ENCODE peak calls at places on chromosomes 2 and 18, in six cellular contexts. T, H, J, S, O and Z are unnamed samples.
A peak's percentile ranks its signal among the peaks of the same experiment; 100 is the strongest.

GRCh38 chr2:232884549-232885263 is 14.6 kb downstream of the SNORC start:
- DNase-seq in T (no peak), H (no peak), J (peak; percentile 24), S (no peak), O (no peak), Z (no peak)

GRCh38 chr2:200702646-200703118 is 109.0 kb upstream of the BZW1 start:
- DNase-seq in T (peak; percentile 79), H (no peak), J (no peak), S (no peak), O (no peak), Z (no peak)

GRCh38 chr2:127085260-127085666 is 21.7 kb downstream of the BIN1 start:
- DNase-seq in T (peak; percentile 30), H (no peak), J (no peak), S (no peak), O (no peak), Z (no peak)

GRCh38 chr2:209525834-209526281 is 102.0 kb downstream of the MAP2 start:
- DNase-seq in T (no peak), H (no peak), J (no peak), S (no peak), O (no peak), Z (no peak)

GRCh38 chr2:12127639-12128038 is 381.2 kb downstream of the LPIN1 start:
- DNase-seq in T (no peak), H (no peak), J (no peak), S (no peak), O (no peak), Z (no peak)

GRCh38 chr2:152823901-152824300 is 105.5 kb downstream of the ARL6IP6 start:
- DNase-seq in T (no peak), H (no peak), J (no peak), S (no peak), O (no peak), Z (no peak)

GRCh38 chr18:24657461-24657860 is 197.0 kb downstream of the HRH4 start:
- DNase-seq in T (no peak), H (no peak), J (no peak), S (no peak), O (no peak), Z (no peak)

GRCh38 chr2:10083692-10084566 is 3.7 kb upstream of the CYS1 start:
- DNase-seq in T (no peak), H (no peak), J (no peak), S (no peak), O (no peak), Z (no peak)

GRCh38 chr2:240881913-240882312 is 13.3 kb downstream of the AGXT start:
- DNase-seq in T (no peak), H (no peak), J (no peak), S (no peak), O (no peak), Z (no peak)

GRCh38 chr2:127591221-127591923 is 54.6 kb upstream of the GPR17 start:
- DNase-seq in T (peak; percentile 61), H (peak; percentile 44), J (peak; percentile 82), S (peak; percentile 14), O (no peak), Z (peak; percentile 81)

GRCh38 chr2:32833709-32834108 is 113.0 kb upstream of the LTBP1 start:
- DNase-seq in T (no peak), H (no peak), J (no peak), S (no peak), O (no peak), Z (no peak)

GRCh38 chr2:54909006-54909405 is 141.2 kb downstream of the RTN4 start:
- DNase-seq in T (no peak), H (no peak), J (no peak), S (no peak), O (no peak), Z (no peak)

GRCh38 chr2:30963184-30963583 is 155.9 kb upstream of the CAPN13 start:
- DNase-seq in T (no peak), H (no peak), J (no peak), S (no peak), O (no peak), Z (no peak)

GRCh38 chr2:108459441-108459840 is 10.4 kb downstream of the GCC2 start:
- DNase-seq in T (no peak), H (no peak), J (no peak), S (no peak), O (no peak), Z (no peak)

GRCh38 chr18:9961031-9961430 is 47.2 kb downstream of the VAPA start:
- DNase-seq in T (no peak), H (no peak), J (no peak), S (peak; percentile 39), O (no peak), Z (no peak)

GRCh38 chr2:13227543-13227942 is 510.8 kb downstream of the TRIB2 start:
- DNase-seq in T (no peak), H (no peak), J (no peak), S (no peak), O (no peak), Z (no peak)

GRCh38 chr2:146124741-146125140 is 1604.8 kb upstream of the ZEB2 start:
- DNase-seq in T (no peak), H (no peak), J (no peak), S (no peak), O (no peak), Z (no peak)

GRCh38 chr2:187842978-187843847 is 289.0 kb upstream of the TFPI start:
- DNase-seq in T (no peak), H (no peak), J (peak; percentile 15), S (peak; percentile 56), O (no peak), Z (no peak)

GRCh38 chr2:162308747-162309503 is 9.6 kb downstream of the IFIH1 start:
- DNase-seq in T (no peak), H (no peak), J (no peak), S (no peak), O (no peak), Z (no peak)

GRCh38 chr2:39027427-39027826 is 93.4 kb downstream of the SOS1 start:
- DNase-seq in T (no peak), H (no peak), J (no peak), S (no peak), O (no peak), Z (no peak)

GRCh38 chr2:241091201-241091600 is 10.9 kb downstream of the MTERF4 start:
- DNase-seq in T (no peak), H (no peak), J (no peak), S (no peak), O (no peak), Z (no peak)

GRCh38 chr2:109223490-109223889 is 94.5 kb downstream of the SH3RF3 start:
- DNase-seq in T (no peak), H (no peak), J (no peak), S (no peak), O (no peak), Z (peak; percentile 91)

GRCh38 chr2:48906640-48907039 is 151.1 kb upstream of the LHCGR start:
- DNase-seq in T (no peak), H (no peak), J (peak; percentile 27), S (no peak), O (no peak), Z (no peak)

GRCh38 chr2:104858325-104858978 is 4.5 kb downstream of the POU3F3 start:
- DNase-seq in T (no peak), H (no peak), J (no peak), S (no peak), O (no peak), Z (no peak)

GRCh38 chr2:212005077-212005671 is 533.4 kb downstream of the ERBB4 start:
- DNase-seq in T (no peak), H (no peak), J (peak; percentile 37), S (no peak), O (no peak), Z (no peak)

GRCh38 chr2:73821227-73821626 is 7.5 kb upstream of the STAMBP start:
- DNase-seq in T (peak; percentile 58), H (no peak), J (no peak), S (no peak), O (no peak), Z (peak; percentile 37)

GRCh38 chr18:63207154-63207790 is 112.3 kb downstream of the BCL2 start:
- DNase-seq in T (no peak), H (no peak), J (no peak), S (no peak), O (no peak), Z (no peak)

GRCh38 chr2:1748176-1748740 is 3.9 kb upstream of the PXDN start:
- DNase-seq in T (no peak), H (no peak), J (no peak), S (no peak), O (no peak), Z (no peak)

GRCh38 chr2:119483395-119483753 is 40.9 kb downstream of the SCTR start:
- DNase-seq in T (no peak), H (no peak), J (no peak), S (no peak), O (no peak), Z (no peak)

GRCh38 chr2:196068271-196069209 is at the start of gene DNAH7:
- DNase-seq in T (peak; percentile 93), H (peak; percentile 90), J (peak; percentile 87), S (peak; percentile 60), O (peak; percentile 80), Z (peak; percentile 89)

GRCh38 chr2:171244466-171244969 is 83.8 kb upstream of the TLK1 start:
- DNase-seq in T (no peak), H (no peak), J (no peak), S (no peak), O (no peak), Z (no peak)